ENCODE peak calls at places on chromosomes 1 and 21, in eight cellular contexts. One of them, this sample, is unnamed.

GRCh38 chr1:25616932-25617625 is 488 bp downstream of the MAN1C1 start:
- DNase-seq in stomach: no peak
- DNase-seq in kidney glomerular epithelial cell: no peak
- DNase-seq in NCI-H1930: no peak
- DNase-seq in type B pancreatic cell: no peak
- DNase-seq in HS-27A: no peak
- DNase-seq in PC-9: no peak
- DNase-seq in NCI-H2029 treated with DMSO at 0.1 percent for 48 hours: no peak
- DNase-seq in this sample: no peak

GRCh38 chr1:8342325-8342724 is 24.4 kb downstream of the SLC45A1 start:
- DNase-seq in stomach: no peak
- DNase-seq in kidney glomerular epithelial cell: no peak
- DNase-seq in NCI-H1930: no peak
- DNase-seq in type B pancreatic cell: no peak
- DNase-seq in HS-27A: no peak
- DNase-seq in PC-9: no peak
- DNase-seq in NCI-H2029 treated with DMSO at 0.1 percent for 48 hours: no peak
- DNase-seq in this sample: no peak

GRCh38 chr1:151510020-151510405 is 1.2 kb upstream of the CGN start:
- DNase-seq in stomach: no peak
- DNase-seq in kidney glomerular epithelial cell: no peak
- DNase-seq in NCI-H1930: no peak
- DNase-seq in type B pancreatic cell: no peak
- DNase-seq in HS-27A: no peak
- DNase-seq in PC-9: no peak
- DNase-seq in NCI-H2029 treated with DMSO at 0.1 percent for 48 hours: no peak
- DNase-seq in this sample: no peak

GRCh38 chr1:74689800-74690696 is 16.5 kb upstream of the ERICH3 start:
- DNase-seq in stomach: no peak
- DNase-seq in kidney glomerular epithelial cell: peak
- DNase-seq in NCI-H1930: peak
- DNase-seq in type B pancreatic cell: no peak
- DNase-seq in HS-27A: peak
- DNase-seq in PC-9: peak
- DNase-seq in NCI-H2029 treated with DMSO at 0.1 percent for 48 hours: peak
- DNase-seq in this sample: peak

GRCh38 chr1:39646232-39647081 is 7.0 kb upstream of the HEYL start:
- DNase-seq in stomach: no peak
- DNase-seq in kidney glomerular epithelial cell: no peak
- DNase-seq in NCI-H1930: no peak
- DNase-seq in type B pancreatic cell: peak
- DNase-seq in HS-27A: no peak
- DNase-seq in PC-9: no peak
- DNase-seq in NCI-H2029 treated with DMSO at 0.1 percent for 48 hours: no peak
- DNase-seq in this sample: no peak

GRCh38 chr1:18363436-18363835 is 117.3 kb upstream of the KLHDC7A start:
- DNase-seq in stomach: no peak
- DNase-seq in kidney glomerular epithelial cell: no peak
- DNase-seq in NCI-H1930: no peak
- DNase-seq in type B pancreatic cell: no peak
- DNase-seq in HS-27A: no peak
- DNase-seq in PC-9: no peak
- DNase-seq in NCI-H2029 treated with DMSO at 0.1 percent for 48 hours: no peak
- DNase-seq in this sample: no peak

GRCh38 chr1:151133339-151133761 is 13.1 kb downstream of the SEMA6C start:
- DNase-seq in stomach: no peak
- DNase-seq in kidney glomerular epithelial cell: no peak
- DNase-seq in NCI-H1930: no peak
- DNase-seq in type B pancreatic cell: no peak
- DNase-seq in HS-27A: no peak
- DNase-seq in PC-9: no peak
- DNase-seq in NCI-H2029 treated with DMSO at 0.1 percent for 48 hours: no peak
- DNase-seq in this sample: no peak

GRCh38 chr1:46317323-46317722 is 13.8 kb downstream of the UQCRH start:
- DNase-seq in stomach: no peak
- DNase-seq in kidney glomerular epithelial cell: no peak
- DNase-seq in NCI-H1930: no peak
- DNase-seq in type B pancreatic cell: no peak
- DNase-seq in HS-27A: no peak
- DNase-seq in PC-9: no peak
- DNase-seq in NCI-H2029 treated with DMSO at 0.1 percent for 48 hours: no peak
- DNase-seq in this sample: no peak

GRCh38 chr1:157418231-157418630 is 134.1 kb downstream of the FCRL5 start:
- DNase-seq in stomach: no peak
- DNase-seq in kidney glomerular epithelial cell: no peak
- DNase-seq in NCI-H1930: no peak
- DNase-seq in type B pancreatic cell: no peak
- DNase-seq in HS-27A: no peak
- DNase-seq in PC-9: no peak
- DNase-seq in NCI-H2029 treated with DMSO at 0.1 percent for 48 hours: no peak
- DNase-seq in this sample: no peak

GRCh38 chr1:233707153-233707905 is 93.4 kb downstream of the KCNK1 start:
- DNase-seq in stomach: peak
- DNase-seq in kidney glomerular epithelial cell: peak
- DNase-seq in NCI-H1930: no peak
- DNase-seq in type B pancreatic cell: no peak
- DNase-seq in HS-27A: no peak
- DNase-seq in PC-9: peak
- DNase-seq in NCI-H2029 treated with DMSO at 0.1 percent for 48 hours: peak
- DNase-seq in this sample: peak

GRCh38 chr1:62687903-62688686 is at the start of gene DOCK7:
- DNase-seq in stomach: peak
- DNase-seq in kidney glomerular epithelial cell: peak
- DNase-seq in NCI-H1930: peak
- DNase-seq in type B pancreatic cell: peak
- DNase-seq in HS-27A: no peak
- DNase-seq in PC-9: peak
- DNase-seq in NCI-H2029 treated with DMSO at 0.1 percent for 48 hours: peak
- DNase-seq in this sample: peak

GRCh38 chr1:55310517-55310927 is 95.4 kb upstream of the USP24 start:
- DNase-seq in stomach: no peak
- DNase-seq in kidney glomerular epithelial cell: peak
- DNase-seq in NCI-H1930: no peak
- DNase-seq in type B pancreatic cell: no peak
- DNase-seq in HS-27A: peak
- DNase-seq in PC-9: peak
- DNase-seq in NCI-H2029 treated with DMSO at 0.1 percent for 48 hours: no peak
- DNase-seq in this sample: peak

GRCh38 chr1:59574085-59574484 is 240.7 kb upstream of the HOOK1 start:
- DNase-seq in stomach: no peak
- DNase-seq in kidney glomerular epithelial cell: no peak
- DNase-seq in NCI-H1930: no peak
- DNase-seq in type B pancreatic cell: no peak
- DNase-seq in HS-27A: peak
- DNase-seq in PC-9: no peak
- DNase-seq in NCI-H2029 treated with DMSO at 0.1 percent for 48 hours: no peak
- DNase-seq in this sample: no peak

GRCh38 chr1:32020338-32020737 is 6.7 kb downstream of the KHDRBS1 start:
- DNase-seq in stomach: no peak
- DNase-seq in kidney glomerular epithelial cell: no peak
- DNase-seq in NCI-H1930: no peak
- DNase-seq in type B pancreatic cell: no peak
- DNase-seq in HS-27A: no peak
- DNase-seq in PC-9: no peak
- DNase-seq in NCI-H2029 treated with DMSO at 0.1 percent for 48 hours: no peak
- DNase-seq in this sample: no peak

GRCh38 chr1:13646533-13646932 is 53.5 kb upstream of the PRDM2 start:
- DNase-seq in stomach: no peak
- DNase-seq in kidney glomerular epithelial cell: no peak
- DNase-seq in NCI-H1930: no peak
- DNase-seq in type B pancreatic cell: no peak
- DNase-seq in HS-27A: no peak
- DNase-seq in PC-9: no peak
- DNase-seq in NCI-H2029 treated with DMSO at 0.1 percent for 48 hours: no peak
- DNase-seq in this sample: no peak

GRCh38 chr1:2981981-2982614 is 39.2 kb upstream of the ACTRT2 start:
- DNase-seq in stomach: peak
- DNase-seq in kidney glomerular epithelial cell: no peak
- DNase-seq in NCI-H1930: no peak
- DNase-seq in type B pancreatic cell: peak
- DNase-seq in HS-27A: no peak
- DNase-seq in PC-9: no peak
- DNase-seq in NCI-H2029 treated with DMSO at 0.1 percent for 48 hours: no peak
- DNase-seq in this sample: no peak

GRCh38 chr1:237877628-237878027 is 13.1 kb downstream of the ZP4 start:
- DNase-seq in stomach: no peak
- DNase-seq in kidney glomerular epithelial cell: no peak
- DNase-seq in NCI-H1930: no peak
- DNase-seq in type B pancreatic cell: no peak
- DNase-seq in HS-27A: no peak
- DNase-seq in PC-9: no peak
- DNase-seq in NCI-H2029 treated with DMSO at 0.1 percent for 48 hours: no peak
- DNase-seq in this sample: no peak

GRCh38 chr1:108512239-108513071 is 47.4 kb upstream of the EEIG2 start:
- DNase-seq in stomach: no peak
- DNase-seq in kidney glomerular epithelial cell: peak
- DNase-seq in NCI-H1930: no peak
- DNase-seq in type B pancreatic cell: no peak
- DNase-seq in HS-27A: peak
- DNase-seq in PC-9: no peak
- DNase-seq in NCI-H2029 treated with DMSO at 0.1 percent for 48 hours: peak
- DNase-seq in this sample: no peak

GRCh38 chr1:245863566-245864184 is 643.4 kb downstream of the SMYD3 start:
- DNase-seq in stomach: no peak
- DNase-seq in kidney glomerular epithelial cell: peak
- DNase-seq in NCI-H1930: no peak
- DNase-seq in type B pancreatic cell: no peak
- DNase-seq in HS-27A: no peak
- DNase-seq in PC-9: no peak
- DNase-seq in NCI-H2029 treated with DMSO at 0.1 percent for 48 hours: no peak
- DNase-seq in this sample: no peak

GRCh38 chr1:245235156-245235555 is 80.4 kb downstream of the KIF26B start:
- DNase-seq in stomach: peak
- DNase-seq in kidney glomerular epithelial cell: no peak
- DNase-seq in NCI-H1930: no peak
- DNase-seq in type B pancreatic cell: no peak
- DNase-seq in HS-27A: no peak
- DNase-seq in PC-9: no peak
- DNase-seq in NCI-H2029 treated with DMSO at 0.1 percent for 48 hours: no peak
- DNase-seq in this sample: no peak

GRCh38 chr1:22039594-22040347 is 12.7 kb upstream of the CDC42 start:
- DNase-seq in stomach: peak
- DNase-seq in kidney glomerular epithelial cell: no peak
- DNase-seq in NCI-H1930: no peak
- DNase-seq in type B pancreatic cell: no peak
- DNase-seq in HS-27A: no peak
- DNase-seq in PC-9: peak
- DNase-seq in NCI-H2029 treated with DMSO at 0.1 percent for 48 hours: peak
- DNase-seq in this sample: no peak

GRCh38 chr21:42390696-42391095 is 5.2 kb downstream of the TMPRSS3 start:
- DNase-seq in stomach: no peak
- DNase-seq in kidney glomerular epithelial cell: no peak
- DNase-seq in NCI-H1930: no peak
- DNase-seq in type B pancreatic cell: no peak
- DNase-seq in HS-27A: no peak
- DNase-seq in PC-9: no peak
- DNase-seq in NCI-H2029 treated with DMSO at 0.1 percent for 48 hours: no peak
- DNase-seq in this sample: no peak

GRCh38 chr21:34612557-34612956 is 2.4 kb downstream of the RCAN1 start:
- DNase-seq in stomach: no peak
- DNase-seq in kidney glomerular epithelial cell: no peak
- DNase-seq in NCI-H1930: no peak
- DNase-seq in type B pancreatic cell: no peak
- DNase-seq in HS-27A: no peak
- DNase-seq in PC-9: no peak
- DNase-seq in NCI-H2029 treated with DMSO at 0.1 percent for 48 hours: no peak
- DNase-seq in this sample: no peak

GRCh38 chr1:219171192-219171935 is 2.3 kb upstream of the LYPLAL1 start:
- DNase-seq in stomach: no peak
- DNase-seq in kidney glomerular epithelial cell: peak
- DNase-seq in NCI-H1930: no peak
- DNase-seq in type B pancreatic cell: no peak
- DNase-seq in HS-27A: no peak
- DNase-seq in PC-9: no peak
- DNase-seq in NCI-H2029 treated with DMSO at 0.1 percent for 48 hours: no peak
- DNase-seq in this sample: no peak

GRCh38 chr1:212967767-212968166 is 17.4 kb downstream of the VASH2 start:
- DNase-seq in stomach: no peak
- DNase-seq in kidney glomerular epithelial cell: no peak
- DNase-seq in NCI-H1930: no peak
- DNase-seq in type B pancreatic cell: no peak
- DNase-seq in HS-27A: no peak
- DNase-seq in PC-9: peak
- DNase-seq in NCI-H2029 treated with DMSO at 0.1 percent for 48 hours: no peak
- DNase-seq in this sample: no peak

GRCh38 chr1:111706921-111707320 is 32.3 kb downstream of the INKA2 start:
- DNase-seq in stomach: no peak
- DNase-seq in kidney glomerular epithelial cell: no peak
- DNase-seq in NCI-H1930: no peak
- DNase-seq in type B pancreatic cell: no peak
- DNase-seq in HS-27A: no peak
- DNase-seq in PC-9: no peak
- DNase-seq in NCI-H2029 treated with DMSO at 0.1 percent for 48 hours: no peak
- DNase-seq in this sample: no peak

GRCh38 chr1:112251766-112252506 is 144.1 kb upstream of the CTTNBP2NL start:
- DNase-seq in stomach: no peak
- DNase-seq in kidney glomerular epithelial cell: no peak
- DNase-seq in NCI-H1930: no peak
- DNase-seq in type B pancreatic cell: no peak
- DNase-seq in HS-27A: peak
- DNase-seq in PC-9: peak
- DNase-seq in NCI-H2029 treated with DMSO at 0.1 percent for 48 hours: no peak
- DNase-seq in this sample: no peak

This sample was measured in T1000.